ENCODE peak calls at places on chromosomes 7 and 10, in four cellular contexts. C, L, B and V are unnamed samples.

GRCh38 chr10:48466611-48467240 is 138.1 kb downstream of the ARHGAP22 start:
- DNase-seq in C (no peak), L (no peak), B (no peak), V (no peak)

GRCh38 chr7:151794508-151795167 is 82.3 kb downstream of the PRKAG2 start:
- DNase-seq in C (no peak), L (no peak), B (no peak), V (peak; percentile 17)

GRCh38 chr10:60073781-60074656 is 167.7 kb upstream of the CCDC6 start:
- DNase-seq in C (no peak), B (no peak), L (no peak), V (no peak)

GRCh38 chr10:61970182-61971015 is 68.9 kb downstream of the ARID5B start:
- DNase-seq in L (no peak), B (no peak), C (no peak), V (no peak)

GRCh38 chr7:6256709-6257535 is 15.5 kb downstream of the CYTH3 start:
- DNase-seq in B (peak; percentile 43), C (no peak), L (no peak), V (no peak)

GRCh38 chr10:4763960-4764428 is 62.0 kb upstream of the AKR1E2 start:
- DNase-seq in C (no peak), L (no peak), B (no peak), V (no peak)

GRCh38 chr10:71088054-71088453 is 124.3 kb upstream of the UNC5B start:
- DNase-seq in L (no peak), C (no peak), B (no peak), V (no peak)

GRCh38 chr7:31022726-31023125 is 29.4 kb upstream of the ADCYAP1R1 start:
- DNase-seq in B (no peak), C (no peak), L (no peak), V (no peak)

GRCh38 chr7:137081694-137082093 is 213.2 kb downstream of the CHRM2 start:
- DNase-seq in L (no peak), B (no peak), C (no peak), V (no peak)

GRCh38 chr7:102230593-102230992 is 56.1 kb upstream of the SH2B2 start:
- DNase-seq in C (no peak), B (no peak), L (no peak), V (no peak)

GRCh38 chr7:142568430-142569097 is 180.7 kb upstream of the PRSS1 start:
- DNase-seq in C (no peak), L (no peak), B (no peak), V (no peak)

GRCh38 chr7:139673230-139673629 is 104.6 kb downstream of the HIPK2 start:
- DNase-seq in C (no peak), B (no peak), L (no peak), V (no peak)

GRCh38 chr10:130021373-130021950 is 57.4 kb upstream of the EBF3 start:
- DNase-seq in B (no peak), L (no peak), C (no peak), V (no peak)

GRCh38 chr7:22668971-22669401 is 58.0 kb upstream of the IL6 start:
- DNase-seq in C (no peak), B (no peak), L (no peak), V (no peak)

GRCh38 chr7:14892961-14893360 is 9.6 kb downstream of the DGKB start:
- DNase-seq in L (no peak), B (no peak), C (no peak), V (no peak)

GRCh38 chr7:50714851-50715250 is 67.8 kb downstream of the GRB10 start:
- DNase-seq in B (no peak), C (no peak), L (no peak), V (no peak)

GRCh38 chr7:129495987-129496386 is 6.3 kb upstream of the SMKR1 start:
- DNase-seq in B (no peak), C (no peak), L (no peak), V (no peak)

GRCh38 chr7:111486472-111487142 is 75.7 kb downstream of the IMMP2L start:
- DNase-seq in B (peak; percentile 21), L (no peak), C (no peak), V (peak; percentile 30)

GRCh38 chr10:29725133-29725720 is 90.5 kb upstream of the SVIL start:
- DNase-seq in L (no peak), C (no peak), B (no peak), V (no peak)

GRCh38 chr10:69451784-69452251 is 553 bp downstream of the TSPAN15 start:
- DNase-seq in L (no peak), B (no peak), C (no peak), V (no peak)

GRCh38 chr7:596819-597182 is 77.2 kb upstream of the PDGFA start:
- DNase-seq in B (no peak), C (no peak), L (no peak), V (no peak)

GRCh38 chr10:123563994-123564393 is 102.2 kb upstream of the GPR26 start:
- DNase-seq in C (no peak), B (no peak), L (no peak), V (no peak)

GRCh38 chr7:24576171-24577052 is 3.2 kb downstream of the PALS2 start:
- DNase-seq in B (peak; percentile 29), C (no peak), L (no peak), V (peak; percentile 38)

GRCh38 chr7:117066668-117067067 is 113.4 kb downstream of the ST7 start:
- DNase-seq in C (no peak), B (no peak), L (no peak), V (no peak)

GRCh38 chr10:113922787-113923570 is 68.5 kb downstream of the NHLRC2 start:
- DNase-seq in C (no peak), L (no peak), B (no peak), V (no peak)

GRCh38 chr7:55020481-55020871 is 1.7 kb downstream of the EGFR start:
- DNase-seq in L (no peak), C (no peak), B (no peak), V (no peak)
- H3K27ac ChIP-seq in L (no peak overlapping the region), C (no peak overlapping the region), B (no peak overlapping the region), V (no peak overlapping the region)

GRCh38 chr7:18535811-18536413 is 40.4 kb downstream of the HDAC9 start:
- DNase-seq in B (no peak), C (no peak), L (no peak), V (no peak)
- H3K27ac ChIP-seq in B (no peak overlapping the region), C (no peak overlapping the region), L (no peak overlapping the region), V (no peak overlapping the region)

GRCh38 chr7:35624299-35625186 is 70.4 kb downstream of the HERPUD2 start:
- DNase-seq in B (peak; percentile 44), L (peak; percentile 5), C (no peak), V (peak; percentile 64)

GRCh38 chr7:35630573-35630972 is 64.4 kb downstream of the HERPUD2 start:
- DNase-seq in C (no peak), B (no peak), L (no peak), V (no peak)

DNA sequence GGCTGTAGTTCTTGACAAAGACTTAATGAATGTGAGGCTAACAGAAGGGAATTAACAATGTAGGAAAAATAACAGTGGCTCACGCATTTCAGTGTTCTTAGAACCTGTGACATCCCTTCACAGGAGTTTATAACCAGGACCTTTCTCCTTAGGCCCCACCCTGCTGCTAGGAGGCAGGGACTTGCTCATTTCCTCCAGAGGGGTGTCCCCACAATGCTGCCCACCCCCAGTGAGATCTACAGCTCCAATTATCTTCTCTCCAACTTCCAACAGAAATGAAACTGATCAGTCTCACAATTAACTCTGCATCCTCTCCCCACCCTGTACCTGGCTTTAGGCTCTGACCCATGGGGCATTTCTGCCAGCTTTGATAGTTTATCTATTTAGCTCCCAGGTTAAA is 64.9 kb downstream of the HERPUD2 start:
- DNase-seq in L (no peak), C (no peak), B (no peak), V (no peak)
- H3K27ac ChIP-seq in L (no peak overlapping the region), C (no peak overlapping the region), B (no peak overlapping the region), V (no peak overlapping the region)

GRCh38 chr10:124715479-124715878 is 28.7 kb downstream of the FAM53B start:
- DNase-seq in L (no peak), B (no peak), C (peak; percentile 68), V (no peak)

GRCh38 chr10:124713679-124714298 is 30.4 kb downstream of the FAM53B start:
- DNase-seq in L (no peak), B (no peak), C (no peak), V (no peak)

GRCh38 chr10:124711145-124711544 is 33.0 kb downstream of the FAM53B start:
- DNase-seq in L (no peak), B (no peak), C (peak; percentile 4), V (no peak)

GRCh38 chr10:124710266-124710881 is 33.8 kb downstream of the FAM53B start:
- DNase-seq in C (no peak), B (no peak), L (no peak), V (no peak)

DNA sequence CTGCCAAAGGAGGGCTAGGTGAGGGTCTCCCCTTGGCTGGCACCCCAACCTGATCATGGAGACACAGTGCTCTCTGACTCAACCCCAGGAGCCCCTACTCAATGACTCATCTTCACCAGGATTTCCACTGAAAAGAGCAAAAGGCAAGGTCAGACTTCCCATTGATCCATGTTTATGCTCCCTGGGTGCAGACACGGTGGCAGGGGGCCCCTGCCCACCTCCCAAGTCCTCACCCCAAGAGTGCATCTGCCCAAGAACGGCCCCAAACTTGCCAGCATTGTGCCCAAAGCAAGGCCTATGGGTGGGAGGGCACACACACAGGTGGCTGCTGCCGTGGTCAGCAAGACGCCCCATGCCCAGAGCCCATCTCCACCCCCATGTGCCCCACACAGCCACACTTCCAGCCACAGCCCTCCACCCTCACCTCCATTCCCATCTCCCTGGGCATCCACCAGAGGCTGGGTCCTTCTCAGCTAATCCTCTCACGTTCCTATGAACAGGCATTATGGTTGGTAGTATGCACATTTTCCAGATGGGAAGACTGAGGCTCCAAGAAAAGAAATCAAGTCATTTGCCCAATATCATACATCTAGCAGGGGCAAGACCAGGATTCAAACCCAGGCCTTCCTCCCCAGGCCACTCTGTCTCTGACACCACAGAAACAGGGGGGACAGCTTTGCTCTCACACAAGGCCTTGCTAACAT is 31.3 kb downstream of the FAM53B start:
- DNase-seq in L (no peak), B (no peak), C (peak; percentile 31), V (no peak)
- H3K27ac ChIP-seq in L (no peak overlapping the region), B (peak overlapping the region; percentile 29), C (peak overlapping the region; percentile 31), V (no peak overlapping the region)